ENCODE peak calls at places on chromosome 6, in seven cellular contexts. G is PC-9, D is GM23338, Z is PC-3, V is GM23248, I is MM.1S, K is HCT116. H is an unnamed sample. For H3K4me1 and H3K79me2, the result is how much of the 10 kb centered on the place peaks cover.

GRCh38 chr6:137224890-137225198 is 5.7 kb upstream of the IFNGR1 start:
- DNase-seq in G (no peak), D (no peak), Z (no peak), V (no peak), I (no peak), K (no peak), H (no peak)

GRCh38 chr6:134034951-134035822 is 17.2 kb downstream of the SLC2A12 start:
- DNase-seq in G (peak), D (no peak), Z (peak), V (peak), I (no peak), K (peak), H (no peak)

GRCh38 chr6:155377061-155377460 is 62.8 kb upstream of the TFB1M start:
- DNase-seq in G (no peak), D (no peak), Z (peak), V (peak), I (no peak), K (no peak), H (no peak)

GRCh38 chr6:145809785-145810184 is 4.8 kb downstream of the FBXO30 start:
- DNase-seq in G (no peak), D (no peak), Z (no peak), V (peak), I (no peak), K (no peak), H (no peak)

GRCh38 chr6:686528-686927 is 6.4 kb downstream of the EXOC2 start:
- DNase-seq in G (no peak), D (peak), Z (no peak), V (no peak), I (no peak), K (no peak), H (no peak)

GRCh38 chr6:124400600-124400999 is 561.6 kb upstream of the RNF217 start:
- DNase-seq in G (no peak), D (no peak), Z (no peak), V (no peak), I (no peak), K (no peak), H (no peak)

GRCh38 chr6:90350689-90351554 is 54.3 kb upstream of the BACH2 start:
- DNase-seq in G (no peak), D (no peak), Z (no peak), V (no peak), I (no peak), K (no peak), H (peak)

GRCh38 chr6:136593748-136594490 is 43.7 kb upstream of the MAP7 start:
- DNase-seq in G (peak), D (peak), Z (peak), V (peak), I (peak), K (peak), H (no peak)

GRCh38 chr6:12440981-12441380 is 150.8 kb downstream of the EDN1 start:
- DNase-seq in G (no peak), D (peak), Z (peak), V (peak), I (no peak), K (no peak), H (no peak)

GRCh38 chr6:158856261-158856660 is 37.1 kb upstream of the EZR start:
- DNase-seq in G (no peak), D (no peak), Z (no peak), V (no peak), I (no peak), K (no peak), H (no peak)

GRCh38 chr6:158863646-158864045 is 44.5 kb upstream of the EZR start:
- DNase-seq in G (peak), D (no peak), Z (no peak), V (peak), I (no peak), K (no peak), H (no peak)

GRCh38 chr6:158865769-158866168 is 46.6 kb upstream of the EZR start:
- DNase-seq in G (no peak), D (no peak), Z (no peak), V (no peak), I (no peak), K (no peak), H (no peak)

GRCh38 chr6:158860279-158860865 is 41.2 kb upstream of the EZR start:
- DNase-seq in G (no peak), D (no peak), Z (no peak), V (no peak), I (no peak), K (no peak), H (no peak)

GRCh38 chr6:158861686-158862381 is 42.7 kb upstream of the EZR start:
- DNase-seq in G (peak), D (no peak), Z (peak), V (no peak), I (no peak), K (no peak), H (no peak)
- H3K4me1 ChIP-seq in G (half or more), D (under half), Z (under half), V (under half), I (under half), K (half or more), H (under half)

DNA sequence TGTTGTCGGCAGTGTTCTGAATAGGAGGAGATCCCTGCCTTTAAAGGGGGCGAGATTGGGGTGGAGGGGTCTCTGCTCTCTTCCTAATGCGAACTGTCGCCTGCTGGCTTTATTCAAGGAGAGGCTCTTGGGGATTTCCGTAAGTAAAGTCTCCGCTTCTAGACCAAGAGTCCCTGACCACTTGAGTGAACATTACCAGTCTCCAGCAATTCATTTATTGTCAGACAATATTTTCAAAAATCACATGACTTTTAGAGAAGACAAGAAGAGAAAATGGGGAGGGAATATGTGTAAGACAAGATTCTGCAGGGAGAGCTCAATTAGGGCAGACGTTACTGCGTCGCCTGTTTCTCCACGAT is 21.2 kb downstream of the POM121L2 start:
- DNase-seq in G (no peak), D (no peak), Z (no peak), V (no peak), I (no peak), K (no peak), H (no peak)
- TF ChIP-seq EZH2 in G (no peak), D (peak), Z (no peak), V (no peak), I (no peak), K (no peak), H (no peak)

DNA sequence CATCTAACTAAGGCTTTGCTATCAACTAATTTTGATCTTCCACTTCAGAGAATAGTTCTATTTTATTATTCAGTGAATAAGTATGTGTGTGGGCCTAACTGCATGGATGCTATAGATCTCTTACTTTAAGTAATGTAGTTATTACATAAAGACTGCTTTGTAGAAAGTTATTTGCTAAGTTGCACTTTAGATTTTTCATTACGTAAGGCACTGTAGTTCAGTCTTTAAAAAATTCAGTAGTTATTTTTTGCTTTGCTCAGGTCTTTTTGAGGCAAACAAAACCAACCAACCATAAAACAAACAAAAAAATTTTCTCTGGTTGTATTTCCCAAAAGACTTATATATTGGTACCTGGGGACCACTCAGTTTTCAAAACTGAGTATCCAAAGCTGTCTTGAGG is 53.0 kb downstream of the KCNQ5 start:
- DNase-seq in G (no peak), D (no peak), Z (no peak), V (no peak), I (no peak), K (no peak), H (no peak)
- H3K79me2 ChIP-seq in G (under half), D (under half), Z (under half), V (under half), I (under half), K (under half), H (under half)

GRCh38 chr6:169167581-169168301 is 85.9 kb downstream of the THBS2 start:
- DNase-seq in G (no peak), D (no peak), Z (no peak), V (no peak), I (no peak), K (peak), H (no peak)
- H3K4me1 ChIP-seq in G (under half), D (under half), Z (under half), V (under half), I (under half), K (half or more), H (under half)

GRCh38 chr6:15244605-15245360 is 1.1 kb upstream of the JARID2 start:
- DNase-seq in G (peak), D (peak), Z (peak), V (peak), I (peak), K (no peak), H (peak)

GRCh38 chr6:15246217-15247211 is 645 bp downstream of the JARID2 start:
- DNase-seq in G (no peak), D (no peak), Z (no peak), V (peak), I (peak), K (no peak), H (peak)

GRCh38 chr6:15243994-15244604 is 1.8 kb upstream of the JARID2 start:
- DNase-seq in G (no peak), D (peak), Z (no peak), V (no peak), I (no peak), K (no peak), H (no peak)

GRCh38 chr6:15247214-15247749 is 1.4 kb downstream of the JARID2 start:
- DNase-seq in G (peak), D (no peak), Z (no peak), V (no peak), I (no peak), K (no peak), H (no peak)

DNA sequence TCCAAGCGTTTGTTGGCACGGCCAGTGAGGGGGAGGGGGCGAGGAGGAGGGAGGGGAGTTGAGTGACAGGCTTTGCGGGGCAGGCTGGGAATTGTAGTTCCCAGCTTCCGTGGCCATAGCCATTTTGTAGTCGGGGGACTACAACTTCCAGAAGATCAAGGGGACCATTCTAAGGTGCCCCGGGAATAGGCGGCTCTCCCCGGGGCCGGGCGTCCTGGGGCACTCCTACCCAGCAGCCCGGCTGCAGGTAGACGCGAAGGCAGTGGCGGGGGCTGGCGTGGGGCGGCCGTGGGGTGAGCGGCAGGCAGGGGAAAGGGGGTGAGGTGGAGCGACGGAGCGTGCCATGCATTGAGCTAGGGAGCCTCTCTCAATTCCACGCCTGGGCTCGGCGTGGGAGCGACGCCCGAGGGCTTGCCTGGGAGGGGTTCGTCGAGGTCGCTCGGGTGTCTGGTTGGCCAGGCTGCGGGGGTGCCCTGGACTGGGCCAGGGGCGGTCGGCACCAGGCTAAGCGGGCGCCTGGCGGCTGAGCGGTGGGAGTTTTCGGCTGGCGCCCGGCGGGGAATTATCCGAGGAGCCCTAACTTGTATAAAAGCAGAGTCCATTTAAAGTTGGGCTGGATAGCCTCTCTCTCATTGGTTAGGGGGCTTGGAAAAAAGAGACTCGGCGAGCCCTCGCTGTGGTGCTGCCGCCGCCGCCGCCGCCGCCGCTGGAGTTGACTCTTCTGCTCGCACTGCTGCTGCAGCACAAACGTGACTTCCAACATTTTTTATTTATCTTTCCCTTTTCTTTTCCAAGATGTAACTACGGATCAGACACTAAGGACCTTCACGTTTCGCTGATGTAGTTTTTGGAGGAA is at the start of gene JARID2:
- DNase-seq in G (peak), D (peak), Z (peak), V (peak), I (peak), K (peak), H (peak)
- TF ChIP-seq EZH2 in G (no peak), D (no peak), Z (no peak), V (no peak), I (no peak), K (no peak), H (peak)

DNA sequence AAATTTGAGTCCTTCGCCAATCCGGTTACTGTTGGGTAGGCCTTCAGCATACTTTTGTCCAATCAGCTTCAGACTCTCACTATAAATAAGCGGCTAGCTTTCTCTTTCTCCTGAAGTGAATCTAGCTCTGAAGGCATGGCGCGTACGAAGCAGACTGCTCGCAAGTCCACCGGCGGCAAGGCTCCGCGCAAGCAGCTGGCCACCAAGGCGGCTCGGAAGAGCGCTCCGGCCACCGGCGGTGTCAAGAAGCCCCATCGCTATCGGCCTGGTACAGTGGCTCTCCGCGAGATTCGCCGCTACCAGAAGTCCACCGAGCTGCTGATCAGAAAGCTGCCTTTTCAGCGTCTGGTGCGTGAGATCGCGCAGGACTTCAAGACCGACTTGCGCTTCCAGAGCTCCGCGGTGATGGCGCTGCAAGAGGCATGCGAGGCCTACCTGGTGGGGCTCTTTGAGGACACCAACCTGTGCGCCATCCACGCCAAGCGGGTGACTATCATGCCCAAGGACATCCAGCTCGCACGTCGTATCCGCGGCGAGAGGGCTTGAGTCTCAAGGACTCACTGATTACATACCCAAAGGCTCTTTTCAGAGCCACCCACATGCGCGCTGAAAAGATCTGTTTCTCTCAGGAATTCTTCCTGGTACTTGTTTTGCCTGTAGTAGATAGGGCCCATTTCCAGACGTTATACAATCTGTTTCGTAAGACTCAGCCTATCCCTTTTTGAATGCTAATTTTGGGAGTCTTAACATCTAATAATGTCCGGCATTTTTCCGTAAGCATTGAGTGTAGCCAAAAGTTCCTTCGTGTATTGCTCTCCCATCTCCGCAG is 102.0 kb downstream of the OR2B2 start:
- DNase-seq in G (peak), D (peak), Z (peak), V (peak), I (peak), K (peak), H (peak)
- H3K79me2 ChIP-seq in G (under half), D (under half), Z (under half), V (under half), I (under half), K (under half), H (under half)

DNA sequence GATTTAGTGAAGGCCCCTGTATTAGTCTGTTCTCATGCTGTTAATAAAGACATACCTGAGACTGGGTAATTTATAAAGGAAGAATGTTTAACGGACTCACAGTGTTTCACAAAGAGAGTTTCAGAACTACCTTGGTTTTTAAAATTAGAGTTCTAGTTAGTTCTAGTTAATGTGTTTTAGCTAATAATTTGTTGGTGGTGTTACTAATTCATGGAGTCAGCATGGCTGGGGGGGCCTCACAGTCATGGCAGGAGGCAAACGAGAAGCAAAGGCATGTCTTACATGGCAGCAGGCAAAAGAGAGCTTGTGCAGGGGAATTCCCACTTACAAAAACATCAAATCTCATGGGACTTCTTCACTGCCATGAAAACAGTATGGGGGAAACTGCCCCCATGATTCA is 12.0 kb upstream of the SLC17A3 start:
- DNase-seq in G (no peak), D (no peak), Z (no peak), V (no peak), I (no peak), K (no peak), H (no peak)
- H3K4me1 ChIP-seq in G (under half), D (under half), Z (under half), V (under half), I (under half), K (under half), H (under half)

GRCh38 chr6:108169801-108170606 is 4.2 kb downstream of the NR2E1 start:
- DNase-seq in G (no peak), D (peak), Z (no peak), V (no peak), I (no peak), K (no peak), H (no peak)

GRCh38 chr6:108174371-108175175 is 8.8 kb downstream of the NR2E1 start:
- DNase-seq in G (no peak), D (peak), Z (no peak), V (peak), I (no peak), K (no peak), H (no peak)

GRCh38 chr6:108171291-108171917 is 5.6 kb downstream of the NR2E1 start:
- DNase-seq in G (no peak), D (peak), Z (no peak), V (no peak), I (no peak), K (no peak), H (no peak)

GRCh38 chr6:108170607-108171290 is 4.9 kb downstream of the NR2E1 start:
- DNase-seq in G (no peak), D (peak), Z (no peak), V (no peak), I (no peak), K (no peak), H (no peak)

DNA sequence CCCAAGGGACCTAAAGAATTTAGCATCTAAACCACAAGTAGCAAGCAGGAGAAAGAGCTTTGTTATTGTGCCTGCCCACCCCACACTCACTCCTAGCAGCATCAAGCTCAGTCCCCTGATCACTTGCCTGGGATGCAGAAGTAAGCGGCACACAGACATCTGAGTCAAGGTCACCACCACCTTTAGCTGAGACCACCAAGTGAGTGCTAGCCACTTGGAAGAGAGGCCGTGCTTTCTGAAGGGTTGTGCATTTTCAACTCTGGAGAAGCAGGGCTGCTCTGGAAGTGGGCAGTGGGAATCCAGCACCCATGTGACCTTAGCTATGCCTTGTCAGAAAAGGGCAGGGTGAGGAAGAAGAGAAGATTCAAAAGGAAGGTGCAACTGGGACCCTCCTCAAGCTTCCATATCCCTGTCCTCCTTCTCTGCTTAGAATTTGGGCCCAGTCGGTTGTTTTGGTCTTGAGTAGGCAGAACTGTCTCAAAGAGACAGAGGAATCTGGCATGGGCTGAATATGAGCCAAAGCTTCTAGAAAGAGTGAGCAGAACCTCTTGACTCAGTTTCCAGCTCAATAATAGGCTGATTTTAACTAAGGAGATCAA is 6.2 kb downstream of the NR2E1 start:
- DNase-seq in G (no peak), D (no peak), Z (no peak), V (no peak), I (no peak), K (no peak), H (no peak)
- TF ChIP-seq EZH2 in G (no peak), D (peak), Z (no peak), V (no peak), I (no peak), K (no peak), H (no peak)

DNA sequence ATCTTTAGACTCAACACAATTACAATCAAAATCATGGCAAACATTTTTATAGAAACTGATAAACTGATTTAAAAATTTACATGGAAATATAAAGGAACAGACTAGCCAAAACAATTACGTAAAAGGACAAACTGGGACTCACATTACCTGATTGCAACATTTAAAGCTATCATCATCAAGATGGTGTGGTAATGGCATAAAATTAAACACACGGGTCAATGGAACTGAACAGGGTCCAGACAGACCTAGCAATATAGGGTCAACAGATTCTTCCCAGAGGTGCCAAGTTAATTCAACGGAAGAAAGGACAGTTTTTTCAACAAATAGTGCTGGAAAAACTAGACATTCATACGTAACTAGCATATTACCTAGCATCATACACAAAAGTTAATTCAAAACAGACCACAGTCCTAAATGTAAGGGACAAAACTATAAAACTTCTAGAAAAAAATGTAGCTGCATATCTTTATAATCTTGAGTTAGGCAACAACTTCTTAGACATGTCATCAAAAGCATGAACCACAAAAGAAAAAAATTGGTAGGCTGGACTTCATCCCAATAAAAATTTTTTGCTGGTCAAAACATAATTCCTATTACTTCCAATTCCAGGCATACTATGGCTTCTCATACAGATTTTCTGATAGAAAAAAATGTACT is 147.4 kb upstream of the BEND6 start:
- DNase-seq in G (no peak), D (no peak), Z (no peak), V (peak), I (no peak), K (no peak), H (no peak)
- H3K79me2 ChIP-seq in G (half or more), D (half or more), Z (half or more), V (half or more), I (half or more), K (half or more), H (under half)